ENCODE peak calls at places on chromosomes 3 and 15, in seven cellular contexts. J, N, T, F, H, Q and C are unnamed samples.

GRCh38 chr3:193805448-193805847 is 212.4 kb downstream of the OPA1 start:
- DNase-seq in Q (no peak), H (no peak), F (no peak), T (no peak), N (peak), J (no peak), C (no peak)

GRCh38 chr3:81829946-81830345 is 68.5 kb upstream of the GBE1 start:
- DNase-seq in N (no peak), H (no peak), F (no peak), T (peak), Q (no peak), J (no peak), C (no peak)

GRCh38 chr3:104066658-104067057 is 1300.1 kb upstream of the ALCAM start:
- DNase-seq in F (no peak), H (no peak), N (no peak), J (no peak), T (peak), Q (no peak), C (no peak)

GRCh38 chr3:71989165-71989564 is 204.2 kb upstream of the PROK2 start:
- DNase-seq in F (no peak), N (no peak), H (no peak), T (peak), J (no peak), Q (no peak), C (no peak)

GRCh38 chr3:82196645-82197044 is 435.2 kb upstream of the GBE1 start:
- DNase-seq in F (no peak), H (no peak), N (no peak), J (no peak), Q (no peak), T (no peak), C (no peak)

GRCh38 chr15:70281261-70281810 is 183.6 kb upstream of the TLE3 start:
- DNase-seq in J (no peak), H (no peak), Q (no peak), N (no peak), T (no peak), F (no peak), C (no peak)

GRCh38 chr3:14899993-14900618 is 47.3 kb upstream of the NR2C2 start:
- DNase-seq in H (no peak), N (peak), T (no peak), F (no peak), Q (no peak), J (no peak), C (no peak)

GRCh38 chr15:89052474-89052873 is 35.8 kb upstream of the ABHD2 start:
- DNase-seq in Q (no peak), T (peak), H (peak), F (no peak), J (no peak), N (no peak), C (peak)

GRCh38 chr3:45929042-45929679 is 14.1 kb upstream of the CXCR6 start:
- DNase-seq in Q (peak), N (peak), J (peak), F (peak), T (peak), H (no peak), C (no peak)

GRCh38 chr3:177478170-177478859 is 281.0 kb upstream of the TBL1XR1 start:
- DNase-seq in H (peak), Q (no peak), J (no peak), F (no peak), T (peak), N (no peak), C (peak)